ENCODE peak calls at places on chromosome 3, in five cellular contexts. One of them, this sample, is unnamed.

GRCh38 chr3:14224895-14225294 is 46.3 kb downstream of the LSM3 start:
- DNase-seq in colonic mucosa: peak
- DNase-seq in B cell: no peak
- DNase-seq in choroid plexus epithelial cell: peak
- DNase-seq in Calu3: no peak
- DNase-seq in this sample: no peak

GRCh38 chr3:66344391-66344811 is 123.6 kb downstream of the SLC25A26 start:
- DNase-seq in Calu3: no peak
- DNase-seq in choroid plexus epithelial cell: no peak
- DNase-seq in colonic mucosa: peak
- DNase-seq in B cell: no peak
- DNase-seq in this sample: no peak

GRCh38 chr3:163951397-163951987 is 1126.8 kb downstream of the SI start:
- DNase-seq in colonic mucosa: no peak
- DNase-seq in choroid plexus epithelial cell: peak
- DNase-seq in Calu3: no peak
- DNase-seq in B cell: no peak
- DNase-seq in this sample: no peak

GRCh38 chr3:157180262-157180661 is 20.3 kb upstream of the CCNL1 start:
- DNase-seq in B cell: no peak
- DNase-seq in Calu3: no peak
- DNase-seq in choroid plexus epithelial cell: no peak
- DNase-seq in colonic mucosa: no peak
- DNase-seq in this sample: no peak

GRCh38 chr3:172848910-172849309 is 98.4 kb downstream of the ECT2 start:
- DNase-seq in B cell: no peak
- DNase-seq in Calu3: no peak
- DNase-seq in choroid plexus epithelial cell: peak
- DNase-seq in colonic mucosa: no peak
- DNase-seq in this sample: no peak

GRCh38 chr3:12663936-12664908 is at the start of gene RAF1:
- DNase-seq in colonic mucosa: peak
- DNase-seq in B cell: peak
- DNase-seq in choroid plexus epithelial cell: peak
- DNase-seq in Calu3: peak
- DNase-seq in this sample: peak

GRCh38 chr3:12345141-12345561 is 56.3 kb downstream of the PPARG start:
- DNase-seq in colonic mucosa: no peak
- DNase-seq in choroid plexus epithelial cell: peak
- DNase-seq in Calu3: no peak
- DNase-seq in B cell: no peak
- DNase-seq in this sample: no peak

GRCh38 chr3:193176690-193177089 is 64.3 kb upstream of the PLAAT1 start:
- DNase-seq in colonic mucosa: no peak
- DNase-seq in choroid plexus epithelial cell: no peak
- DNase-seq in B cell: no peak
- DNase-seq in Calu3: no peak
- DNase-seq in this sample: peak

GRCh38 chr3:59257506-59257905 is 207.7 kb upstream of the CFAP20DC start:
- DNase-seq in B cell: no peak
- DNase-seq in choroid plexus epithelial cell: no peak
- DNase-seq in colonic mucosa: no peak
- DNase-seq in Calu3: no peak
- DNase-seq in this sample: no peak

GRCh38 chr3:56064684-56065083 is 403.6 kb downstream of the ERC2 start:
- DNase-seq in Calu3: no peak
- DNase-seq in colonic mucosa: no peak
- DNase-seq in choroid plexus epithelial cell: no peak
- DNase-seq in B cell: no peak
- DNase-seq in this sample: no peak

GRCh38 chr3:46368569-46368968 is 2.2 kb upstream of the CCR5 start:
- DNase-seq in Calu3: peak
- DNase-seq in choroid plexus epithelial cell: peak
- DNase-seq in B cell: peak
- DNase-seq in colonic mucosa: peak
- DNase-seq in this sample: peak

GRCh38 chr3:26827169-26827568 is 204.6 kb downstream of the LRRC3B start:
- DNase-seq in B cell: no peak
- DNase-seq in choroid plexus epithelial cell: no peak
- DNase-seq in Calu3: no peak
- DNase-seq in colonic mucosa: no peak
- DNase-seq in this sample: no peak

GRCh38 chr3:14550181-14550580 is 10.0 kb upstream of the GRIP2 start:
- DNase-seq in Calu3: no peak
- DNase-seq in B cell: no peak
- DNase-seq in choroid plexus epithelial cell: no peak
- DNase-seq in colonic mucosa: no peak
- DNase-seq in this sample: no peak

GRCh38 chr3:38117163-38117716 is 19.7 kb downstream of the ACAA1 start:
- DNase-seq in colonic mucosa: no peak
- DNase-seq in Calu3: no peak
- DNase-seq in B cell: no peak
- DNase-seq in choroid plexus epithelial cell: no peak
- DNase-seq in this sample: no peak

DNA sequence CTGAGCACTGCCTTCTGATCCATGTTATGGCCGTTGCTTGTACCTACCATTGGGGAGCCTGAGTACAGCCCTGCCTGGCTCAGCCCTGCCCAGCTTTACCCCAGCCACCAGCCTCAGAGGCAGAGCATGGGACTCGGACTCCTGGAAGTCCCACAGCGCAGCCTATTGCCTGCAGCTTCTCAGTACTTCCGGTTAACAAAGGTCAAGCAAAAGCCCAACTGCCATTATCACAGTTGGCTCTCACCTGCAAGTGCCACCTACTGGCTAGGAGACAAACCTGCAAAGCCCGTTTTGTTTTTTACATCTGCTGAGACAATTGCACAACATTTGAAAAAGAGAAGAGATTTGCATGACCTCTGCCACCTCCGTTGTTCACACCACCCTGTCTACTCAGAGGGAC is 1081.7 kb downstream of the NAALADL2 start:
- DNase-seq in colonic mucosa: no peak
- DNase-seq in Calu3: peak
- DNase-seq in choroid plexus epithelial cell: no peak
- DNase-seq in B cell: no peak
- DNase-seq in this sample: peak
- TF ChIP-seq CTCF in colonic mucosa: no peak
- TF ChIP-seq CTCF in Calu3: no peak
- TF ChIP-seq CTCF in choroid plexus epithelial cell: peak
- TF ChIP-seq CTCF in B cell: no peak
- TF ChIP-seq CTCF in this sample: no peak

GRCh38 chr3:146638718-146639117 is 33.6 kb upstream of the PLSCR5 start:
- DNase-seq in Calu3: no peak
- DNase-seq in choroid plexus epithelial cell: peak
- DNase-seq in B cell: no peak
- DNase-seq in colonic mucosa: no peak
- DNase-seq in this sample: no peak
- TF ChIP-seq CTCF in Calu3: peak
- TF ChIP-seq CTCF in choroid plexus epithelial cell: no peak
- TF ChIP-seq CTCF in B cell: peak
- TF ChIP-seq CTCF in colonic mucosa: no peak
- TF ChIP-seq CTCF in this sample: peak

DNA sequence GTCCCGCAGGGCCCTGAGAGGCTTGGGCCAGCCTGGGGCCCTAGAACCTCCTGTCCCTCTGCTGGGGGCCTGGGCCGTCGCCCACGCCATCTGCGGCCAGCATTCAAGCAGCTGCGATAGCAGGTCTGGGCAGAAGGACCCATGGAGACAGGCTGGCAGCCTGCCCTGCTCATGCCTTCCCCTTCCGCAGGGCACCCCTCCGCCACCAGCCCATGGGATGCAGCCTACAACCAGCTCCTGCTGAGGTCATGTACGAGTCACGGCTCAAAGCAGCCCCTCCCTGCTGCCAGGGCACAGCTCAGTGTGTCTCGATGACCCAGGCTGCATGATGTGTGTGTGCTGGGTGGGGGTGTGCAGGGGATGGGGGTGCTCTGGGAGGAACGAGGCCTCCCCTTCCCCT is 27.8 kb downstream of the DUSP7 start:
- DNase-seq in colonic mucosa: no peak
- DNase-seq in B cell: no peak
- DNase-seq in Calu3: no peak
- DNase-seq in choroid plexus epithelial cell: no peak
- DNase-seq in this sample: no peak
- TF ChIP-seq CTCF in colonic mucosa: no peak
- TF ChIP-seq CTCF in B cell: no peak
- TF ChIP-seq CTCF in Calu3: no peak
- TF ChIP-seq CTCF in choroid plexus epithelial cell: no peak
- TF ChIP-seq CTCF in this sample: no peak

GRCh38 chr3:108493862-108494261 is 16.5 kb downstream of the MYH15 start:
- DNase-seq in Calu3: peak
- DNase-seq in choroid plexus epithelial cell: no peak
- DNase-seq in colonic mucosa: peak
- DNase-seq in B cell: no peak
- DNase-seq in this sample: no peak
- TF ChIP-seq CTCF in Calu3: no peak
- TF ChIP-seq CTCF in choroid plexus epithelial cell: peak
- TF ChIP-seq CTCF in colonic mucosa: no peak
- TF ChIP-seq CTCF in B cell: no peak
- TF ChIP-seq CTCF in this sample: no peak

DNA sequence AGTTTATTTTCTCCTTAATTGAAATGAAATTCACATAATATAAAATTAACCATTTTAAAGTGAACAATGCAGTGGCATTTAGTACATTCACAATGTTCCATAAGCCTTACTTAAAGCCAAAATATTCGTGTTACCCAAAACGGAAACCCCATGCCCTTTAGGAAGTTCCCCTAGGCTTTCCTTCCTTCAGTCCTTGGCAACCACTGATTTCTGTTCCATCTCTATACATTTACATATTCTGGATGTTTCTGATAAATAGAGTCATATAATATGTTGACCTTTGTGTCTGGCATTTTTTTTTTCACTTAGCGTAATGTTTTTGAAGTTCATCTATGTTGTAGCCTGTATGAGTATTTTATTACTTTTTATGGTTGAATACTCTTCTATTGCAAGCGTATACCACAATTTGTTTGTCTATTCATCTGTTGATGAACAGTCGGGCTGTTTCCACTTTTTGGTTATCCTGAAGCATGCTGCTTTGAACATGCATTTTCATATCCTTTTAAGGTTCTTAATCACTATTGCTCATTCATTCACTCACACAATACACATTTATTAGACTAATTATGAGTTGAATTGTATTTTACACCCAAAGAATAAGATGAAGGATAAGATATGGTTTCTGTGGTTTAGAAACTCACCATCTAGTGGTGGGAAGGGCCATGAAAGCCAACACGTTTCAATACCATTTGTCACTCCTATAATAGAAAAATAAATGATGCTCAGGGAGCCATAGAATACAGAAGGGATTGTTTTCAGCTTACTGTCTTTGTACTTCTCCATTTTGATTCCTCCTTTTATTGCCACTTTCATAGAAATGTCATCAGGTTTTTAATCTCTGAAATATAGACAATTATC is 408.2 kb upstream of the CBLB start:
- DNase-seq in choroid plexus epithelial cell: no peak
- DNase-seq in B cell: no peak
- DNase-seq in Calu3: no peak
- DNase-seq in colonic mucosa: no peak
- DNase-seq in this sample: no peak
- TF ChIP-seq CTCF in choroid plexus epithelial cell: no peak
- TF ChIP-seq CTCF in B cell: no peak
- TF ChIP-seq CTCF in Calu3: no peak
- TF ChIP-seq CTCF in colonic mucosa: no peak
- TF ChIP-seq CTCF in this sample: no peak

GRCh38 chr3:5093786-5094185 is 28.3 kb upstream of the ARL8B start:
- DNase-seq in choroid plexus epithelial cell: peak
- DNase-seq in colonic mucosa: no peak
- DNase-seq in B cell: no peak
- DNase-seq in Calu3: no peak
- DNase-seq in this sample: no peak
- TF ChIP-seq CTCF in choroid plexus epithelial cell: no peak
- TF ChIP-seq CTCF in colonic mucosa: no peak
- TF ChIP-seq CTCF in B cell: no peak
- TF ChIP-seq CTCF in Calu3: no peak
- TF ChIP-seq CTCF in this sample: no peak

GRCh38 chr3:140359198-140359995 is 318.5 kb upstream of the TRIM42 start:
- DNase-seq in choroid plexus epithelial cell: no peak
- DNase-seq in colonic mucosa: no peak
- DNase-seq in B cell: no peak
- DNase-seq in Calu3: no peak
- DNase-seq in this sample: no peak

GRCh38 chr3:140358696-140359095 is 319.2 kb upstream of the TRIM42 start:
- DNase-seq in colonic mucosa: no peak
- DNase-seq in Calu3: no peak
- DNase-seq in B cell: no peak
- DNase-seq in choroid plexus epithelial cell: no peak
- DNase-seq in this sample: no peak

GRCh38 chr3:140363801-140364200 is 314.1 kb upstream of the TRIM42 start:
- DNase-seq in choroid plexus epithelial cell: peak
- DNase-seq in colonic mucosa: no peak
- DNase-seq in Calu3: peak
- DNase-seq in B cell: no peak
- DNase-seq in this sample: no peak

GRCh38 chr3:140355481-140355880 is 322.4 kb upstream of the TRIM42 start:
- DNase-seq in choroid plexus epithelial cell: no peak
- DNase-seq in B cell: no peak
- DNase-seq in Calu3: no peak
- DNase-seq in colonic mucosa: no peak
- DNase-seq in this sample: no peak

GRCh38 chr3:140360332-140360731 is 317.5 kb upstream of the TRIM42 start:
- DNase-seq in B cell: no peak
- DNase-seq in choroid plexus epithelial cell: peak
- DNase-seq in colonic mucosa: no peak
- DNase-seq in Calu3: no peak
- DNase-seq in this sample: no peak
- TF ChIP-seq CTCF in B cell: no peak
- TF ChIP-seq CTCF in choroid plexus epithelial cell: peak
- TF ChIP-seq CTCF in colonic mucosa: no peak
- TF ChIP-seq CTCF in Calu3: no peak
- TF ChIP-seq CTCF in this sample: no peak

GRCh38 chr3:34106879-34107278 is 308.4 kb downstream of the PDCD6IP start:
- DNase-seq in colonic mucosa: peak
- DNase-seq in B cell: peak
- DNase-seq in choroid plexus epithelial cell: peak
- DNase-seq in Calu3: peak
- DNase-seq in this sample: peak
- TF ChIP-seq CTCF in colonic mucosa: peak
- TF ChIP-seq CTCF in B cell: peak
- TF ChIP-seq CTCF in choroid plexus epithelial cell: peak
- TF ChIP-seq CTCF in Calu3: no peak
- TF ChIP-seq CTCF in this sample: peak

This sample was measured in GM10248.